ENCODE peak calls at places on chromosomes 11 and 22, in nine cellular contexts. S is nephron progenitor cell; G is kidney epithelial cell; Y is endothelial cell; R is astrocyte of the spinal cord; A is fibroblast of lung; Z is C1 segment of cervical spinal cord; K is stimulated activated CD4-positive, alpha-beta T cell treated with anti-CD3 and anti-CD28 coated beads, TNF-alpha, amount 100 ng/mL, for 24 hours; T is activated naive CD8-positive, alpha-beta T cell treated with anti-CD3 and anti-CD28 coated beads, Interleukin-2, amount 50 U/mL, for 24 hours. N is an unnamed sample.

GRCh38 chr11:126725043-126725442 is 275.5 kb downstream of the KIRREL3 start:
- DNase-seq in S (no peak), G (no peak), Y (no peak), R (no peak), A (no peak), Z (no peak), K (no peak), T (no peak), N (no peak)

GRCh38 chr22:30821863-30822215 is 127.2 kb downstream of the OSBP2 start:
- DNase-seq in S (no peak), G (no peak), Y (no peak), R (no peak), A (no peak), Z (no peak), K (no peak), T (no peak), N (no peak)

GRCh38 chr11:99614353-99614752 is 593.6 kb downstream of the CNTN5 start:
- DNase-seq in S (no peak), G (no peak), Y (no peak), R (no peak), A (no peak), Z (no peak), K (no peak), T (no peak), N (no peak)

GRCh38 chr22:29580200-29580810 is 608 bp downstream of the NIPSNAP1 start:
- DNase-seq in S (no peak), G (no peak), Y (peak), R (no peak), A (no peak), Z (no peak), K (no peak), T (peak), N (no peak)

GRCh38 chr22:35170716-35171697 is 86.3 kb upstream of the HMGXB4 start:
- DNase-seq in S (no peak), G (no peak), Y (no peak), R (no peak), A (no peak), Z (no peak), K (no peak), T (no peak), N (no peak)

GRCh38 chr11:74019860-74020259 is 11.0 kb upstream of the UCP3 start:
- DNase-seq in S (no peak), G (no peak), Y (no peak), R (peak), A (peak), Z (no peak), K (peak), T (peak), N (no peak)

GRCh38 chr11:74611369-74611861 is 19.0 kb downstream of the POLD3 start:
- DNase-seq in S (no peak), G (peak), Y (no peak), R (peak), A (peak), Z (no peak), K (no peak), T (no peak), N (no peak)

GRCh38 chr22:41216984-41217383 is 11.9 kb downstream of the L3MBTL2 start:
- DNase-seq in S (no peak), G (no peak), Y (no peak), R (no peak), A (no peak), Z (no peak), K (no peak), T (no peak), N (no peak)

GRCh38 chr22:40739723-40740122 is 60.4 kb downstream of the MCHR1 start:
- DNase-seq in S (no peak), G (no peak), Y (peak), R (no peak), A (no peak), Z (no peak), K (no peak), T (no peak), N (no peak)

GRCh38 chr11:57349491-57350274 is 11.5 kb downstream of the P2RX3 start:
- DNase-seq in S (peak), G (peak), Y (peak), R (peak), A (peak), Z (no peak), K (peak), T (peak), N (peak)

GRCh38 chr11:67646535-67647336 is 3.8 kb downstream of the ACY3 start:
- DNase-seq in S (no peak), G (no peak), Y (no peak), R (no peak), A (no peak), Z (no peak), K (no peak), T (peak), N (no peak)

GRCh38 chr11:61828629-61829407 is 718 bp downstream of the FADS2 start:
- DNase-seq in S (peak), G (no peak), Y (peak), R (peak), A (peak), Z (peak), K (no peak), T (peak), N (no peak)

GRCh38 chr11:121249039-121249663 is 43.4 kb upstream of the SC5D start:
- DNase-seq in S (no peak), G (peak), Y (no peak), R (peak), A (peak), Z (no peak), K (no peak), T (no peak), N (no peak)

GRCh38 chr22:27782065-27782464 is 19.5 kb downstream of the MN1 start:
- DNase-seq in S (no peak), G (no peak), Y (no peak), R (no peak), A (no peak), Z (no peak), K (no peak), T (no peak), N (no peak)

GRCh38 chr11:45984192-45984591 is 61.7 kb downstream of the LARGE2 start:
- DNase-seq in S (no peak), G (no peak), Y (no peak), R (no peak), A (no peak), Z (no peak), K (no peak), T (no peak), N (no peak)

GRCh38 chr11:127000991-127001390 is 421 bp upstream of the KIRREL3 start:
- DNase-seq in S (peak), G (no peak), Y (peak), R (no peak), A (peak), Z (no peak), K (no peak), T (no peak), N (no peak)

GRCh38 chr22:30945653-30946052 is 22.9 kb downstream of the MORC2 start:
- DNase-seq in S (no peak), G (no peak), Y (no peak), R (no peak), A (no peak), Z (no peak), K (no peak), T (no peak), N (no peak)

GRCh38 chr22:25741692-25742626 is at the start of gene MYO18B:
- DNase-seq in S (no peak), G (no peak), Y (no peak), R (no peak), A (peak), Z (no peak), K (no peak), T (no peak), N (no peak)

GRCh38 chr22:23245045-23245798 is 64.9 kb downstream of the BCR start:
- DNase-seq in S (no peak), G (no peak), Y (no peak), R (peak), A (peak), Z (no peak), K (no peak), T (peak), N (no peak)

GRCh38 chr11:121575250-121575962 is 122.6 kb upstream of the SORL1-AS1 start:
- DNase-seq in S (no peak), G (no peak), Y (no peak), R (peak), A (peak), Z (peak), K (no peak), T (no peak), N (no peak)

N was measured in tibial nerve.